ENCODE peak calls at places on chromosomes 12 and 14, in five cellular contexts. One of them, this sample, is unnamed.
A peak's percentile ranks its signal among the peaks of the same experiment; 100 is the strongest.

GRCh38 chr12:132772551-132772950 is 10.9 kb upstream of the ANKLE2 start:
- DNase-seq in heart right ventricle: no peak
- DNase-seq in endodermal cell: no peak
- DNase-seq in BE2C: no peak
- DNase-seq in ovary: no peak
- DNase-seq in this sample: no peak

GRCh38 chr12:30613119-30613830 is 82.4 kb downstream of the IPO8 start:
- DNase-seq in BE2C: no peak
- DNase-seq in endodermal cell: no peak
- DNase-seq in ovary: no peak
- DNase-seq in heart right ventricle: no peak
- DNase-seq in this sample: no peak

GRCh38 chr14:24741871-24742270 is 107.9 kb upstream of the GZMB start:
- DNase-seq in BE2C: no peak
- DNase-seq in ovary: no peak
- DNase-seq in endodermal cell: no peak
- DNase-seq in heart right ventricle: no peak
- DNase-seq in this sample: no peak

GRCh38 chr14:52472728-52473127 is 79.6 kb downstream of the TXNDC16 start:
- DNase-seq in ovary: no peak
- DNase-seq in BE2C: no peak
- DNase-seq in heart right ventricle: no peak
- DNase-seq in endodermal cell: no peak
- DNase-seq in this sample: no peak

GRCh38 chr12:31257784-31258183 is 68.2 kb downstream of the SINHCAF start:
- DNase-seq in ovary: no peak
- DNase-seq in BE2C: no peak
- DNase-seq in heart right ventricle: no peak
- DNase-seq in endodermal cell: peak; percentile 53
- DNase-seq in this sample: no peak

GRCh38 chr12:88166179-88166578 is 24.1 kb downstream of the TMTC3 start:
- DNase-seq in ovary: no peak
- DNase-seq in endodermal cell: no peak
- DNase-seq in heart right ventricle: no peak
- DNase-seq in BE2C: no peak
- DNase-seq in this sample: no peak

GRCh38 chr12:95608252-95609033 is 57.2 kb upstream of the USP44 start:
- DNase-seq in BE2C: no peak
- DNase-seq in ovary: peak; percentile 74
- DNase-seq in heart right ventricle: peak; percentile 63
- DNase-seq in endodermal cell: peak; percentile 87
- DNase-seq in this sample: peak; percentile 67

GRCh38 chr12:33438890-33439586 is 581 bp downstream of the SYT10 start:
- DNase-seq in endodermal cell: peak; percentile 87
- DNase-seq in heart right ventricle: no peak
- DNase-seq in ovary: peak; percentile 12
- DNase-seq in BE2C: no peak
- DNase-seq in this sample: no peak

GRCh38 chr14:79514700-79515099 is 696.6 kb downstream of the DIO2 start:
- DNase-seq in heart right ventricle: no peak
- DNase-seq in endodermal cell: no peak
- DNase-seq in BE2C: no peak
- DNase-seq in ovary: no peak
- DNase-seq in this sample: no peak

GRCh38 chr12:92721130-92721529 is 18.3 kb downstream of the PLEKHG7 start:
- DNase-seq in ovary: no peak
- DNase-seq in heart right ventricle: no peak
- DNase-seq in endodermal cell: no peak
- DNase-seq in BE2C: no peak
- DNase-seq in this sample: no peak

GRCh38 chr14:21557084-21557901 is 22.6 kb downstream of the OR10G3 start:
- DNase-seq in BE2C: peak; percentile 70
- DNase-seq in heart right ventricle: peak; percentile 89
- DNase-seq in endodermal cell: peak; percentile 94
- DNase-seq in ovary: peak; percentile 62
- DNase-seq in this sample: peak; percentile 69

GRCh38 chr14:104593710-104594121 is 10.9 kb downstream of the TMEM179 start:
- DNase-seq in BE2C: peak; percentile 6
- DNase-seq in heart right ventricle: no peak
- DNase-seq in ovary: no peak
- DNase-seq in endodermal cell: no peak
- DNase-seq in this sample: peak; percentile 4

GRCh38 chr14:32933943-32934890 is 4.5 kb upstream of the NPAS3 start:
- DNase-seq in ovary: peak; percentile 34
- DNase-seq in BE2C: peak; percentile 48
- DNase-seq in endodermal cell: peak; percentile 82
- DNase-seq in heart right ventricle: no peak
- DNase-seq in this sample: peak; percentile 50

GRCh38 chr14:54175298-54175942 is 218.8 kb upstream of the BMP4 start:
- DNase-seq in heart right ventricle: peak; percentile 78
- DNase-seq in BE2C: peak; percentile 74
- DNase-seq in ovary: peak; percentile 44
- DNase-seq in endodermal cell: peak; percentile 89
- DNase-seq in this sample: no peak

GRCh38 chr12:53735-54095 is 12.9 kb upstream of the IQSEC3 start:
- DNase-seq in heart right ventricle: no peak
- DNase-seq in BE2C: no peak
- DNase-seq in ovary: no peak
- DNase-seq in endodermal cell: peak; percentile 59
- DNase-seq in this sample: no peak

GRCh38 chr14:77372304-77372841 is 4.5 kb downstream of the TMED8 start:
- DNase-seq in heart right ventricle: no peak
- DNase-seq in BE2C: no peak
- DNase-seq in ovary: no peak
- DNase-seq in endodermal cell: no peak
- DNase-seq in this sample: no peak

GRCh38 chr12:40953076-40953475 is 235.0 kb upstream of the PDZRN4 start:
- DNase-seq in endodermal cell: no peak
- DNase-seq in ovary: no peak
- DNase-seq in heart right ventricle: no peak
- DNase-seq in BE2C: no peak
- DNase-seq in this sample: no peak

GRCh38 chr12:114320101-114320500 is 85.8 kb downstream of the TBX5 start:
- DNase-seq in heart right ventricle: no peak
- DNase-seq in BE2C: no peak
- DNase-seq in ovary: no peak
- DNase-seq in endodermal cell: no peak
- DNase-seq in this sample: no peak

GRCh38 chr12:15757553-15758255 is 31.5 kb downstream of the EPS8 start:
- DNase-seq in BE2C: no peak
- DNase-seq in heart right ventricle: no peak
- DNase-seq in endodermal cell: peak; percentile 73
- DNase-seq in ovary: no peak
- DNase-seq in this sample: no peak

GRCh38 chr14:105364100-105364708 is 34.1 kb upstream of the TEX22 start:
- DNase-seq in BE2C: peak; percentile 67
- DNase-seq in heart right ventricle: no peak
- DNase-seq in endodermal cell: no peak
- DNase-seq in ovary: peak; percentile 22
- DNase-seq in this sample: no peak

GRCh38 chr12:14884458-14884878 is 1.2 kb downstream of the MGP start:
- DNase-seq in ovary: peak; percentile 81
- DNase-seq in endodermal cell: no peak
- DNase-seq in heart right ventricle: peak; percentile 89
- DNase-seq in BE2C: peak; percentile 74
- DNase-seq in this sample: peak; percentile 89

GRCh38 chr14:60250318-60251035 is 1.5 kb downstream of the PPM1A start:
- DNase-seq in ovary: no peak
- DNase-seq in heart right ventricle: no peak
- DNase-seq in BE2C: peak; percentile 27
- DNase-seq in endodermal cell: no peak
- DNase-seq in this sample: no peak

GRCh38 chr14:103207038-103207403 is 83.8 kb downstream of the TNFAIP2 start:
- DNase-seq in ovary: peak; percentile 87
- DNase-seq in heart right ventricle: peak; percentile 76
- DNase-seq in endodermal cell: peak; percentile 80
- DNase-seq in BE2C: no peak
- DNase-seq in this sample: peak; percentile 93

GRCh38 chr14:75257241-75257640 is 21.4 kb upstream of the FOS start:
- DNase-seq in BE2C: no peak
- DNase-seq in ovary: no peak
- DNase-seq in endodermal cell: no peak
- DNase-seq in heart right ventricle: no peak
- DNase-seq in this sample: no peak

GRCh38 chr12:3101309-3102022 is 24.3 kb downstream of the TSPAN9 start:
- DNase-seq in heart right ventricle: no peak
- DNase-seq in BE2C: no peak
- DNase-seq in ovary: no peak
- DNase-seq in endodermal cell: no peak
- DNase-seq in this sample: no peak

GRCh38 chr12:57479376-57480115 is at the start of gene ARHGAP9:
- DNase-seq in ovary: no peak
- DNase-seq in BE2C: no peak
- DNase-seq in heart right ventricle: no peak
- DNase-seq in endodermal cell: no peak
- DNase-seq in this sample: no peak

GRCh38 chr14:86640288-86640687 is 1110.3 kb downstream of the FLRT2 start:
- DNase-seq in BE2C: no peak
- DNase-seq in endodermal cell: no peak
- DNase-seq in ovary: no peak
- DNase-seq in heart right ventricle: no peak
- DNase-seq in this sample: no peak

GRCh38 chr12:113537751-113538087 is 66.0 kb upstream of the LHX5 start:
- DNase-seq in endodermal cell: no peak
- DNase-seq in ovary: no peak
- DNase-seq in heart right ventricle: no peak
- DNase-seq in BE2C: no peak
- DNase-seq in this sample: no peak

DNA sequence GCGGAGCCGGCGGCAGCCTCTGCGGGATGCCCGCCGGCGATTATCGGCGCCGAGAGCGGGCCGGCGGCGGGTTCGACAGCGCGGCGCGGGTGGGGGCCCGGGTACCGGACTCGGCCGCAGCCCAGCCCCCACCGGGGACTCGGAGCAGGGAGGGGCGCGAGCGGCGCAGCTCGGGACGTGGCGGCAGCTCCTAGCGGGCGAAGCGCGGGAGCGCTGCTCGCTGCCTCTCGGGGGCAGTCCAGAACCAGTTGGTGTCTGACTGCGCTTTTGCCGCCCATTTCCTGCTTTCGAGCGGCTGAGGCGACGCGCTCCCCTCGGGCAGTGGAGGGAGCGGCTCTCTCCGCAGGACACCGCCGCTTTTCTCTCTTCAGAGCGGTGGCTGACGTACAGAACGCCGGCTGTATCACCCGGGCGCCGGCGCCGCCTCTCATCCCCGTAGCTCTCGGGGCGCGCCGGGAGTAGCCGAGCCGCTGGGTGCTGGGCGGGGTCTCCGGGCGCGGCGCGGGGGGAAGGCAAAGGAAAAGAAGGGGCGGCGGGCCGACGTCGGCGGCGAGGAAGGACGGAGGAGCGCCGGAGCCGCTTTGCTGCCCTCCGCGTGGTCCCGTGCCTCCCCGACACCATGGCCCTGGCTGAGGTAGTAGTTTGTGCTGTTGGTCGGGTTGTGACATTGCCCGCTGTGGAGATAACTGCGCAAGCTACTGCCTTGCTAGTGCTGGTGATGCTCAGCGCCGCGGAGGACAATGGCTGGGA is 136.6 kb downstream of the MON2 start:
- DNase-seq in BE2C: peak; percentile 91
- DNase-seq in heart right ventricle: peak; percentile 86
- DNase-seq in ovary: peak; percentile 90
- DNase-seq in endodermal cell: peak; percentile 90
- DNase-seq in this sample: peak; percentile 95
- H3K4me3 ChIP-seq in BE2C: peak overlapping the region; percentile 91
- H3K4me3 ChIP-seq in heart right ventricle: peak overlapping the region; percentile 55
- H3K4me3 ChIP-seq in ovary: peak overlapping the region; percentile 54
- H3K4me3 ChIP-seq in endodermal cell: peak overlapping the region; percentile 98
- H3K4me3 ChIP-seq in this sample: peak overlapping the region; percentile 90

GRCh38 chr12:89657090-89657489 is 51.5 kb downstream of the ATP2B1 start:
- DNase-seq in ovary: no peak
- DNase-seq in BE2C: no peak
- DNase-seq in endodermal cell: no peak
- DNase-seq in heart right ventricle: no peak
- DNase-seq in this sample: no peak
- H3K27me3 ChIP-seq in ovary: no peaks in the 10 kb centered on the region
- H3K27me3 ChIP-seq in BE2C: no peaks in the 10 kb centered on the region
- H3K27me3 ChIP-seq in endodermal cell: no peaks in the 10 kb centered on the region
- H3K27me3 ChIP-seq in heart right ventricle: no peaks in the 10 kb centered on the region
- H3K27me3 ChIP-seq in this sample: no peaks in the 10 kb centered on the region

GRCh38 chr12:48827513-48828096 is 9.3 kb downstream of the CACNB3 start:
- DNase-seq in BE2C: no peak
- DNase-seq in endodermal cell: no peak
- DNase-seq in ovary: no peak
- DNase-seq in heart right ventricle: no peak
- DNase-seq in this sample: no peak

GRCh38 chr12:48824905-48825304 is 6.6 kb downstream of the CACNB3 start:
- DNase-seq in endodermal cell: no peak
- DNase-seq in heart right ventricle: no peak
- DNase-seq in ovary: no peak
- DNase-seq in BE2C: no peak
- DNase-seq in this sample: no peak

GRCh38 chr12:48828293-48828692 is 10.0 kb downstream of the CACNB3 start:
- DNase-seq in heart right ventricle: no peak
- DNase-seq in BE2C: no peak
- DNase-seq in ovary: no peak
- DNase-seq in endodermal cell: no peak
- DNase-seq in this sample: no peak

GRCh38 chr12:48827026-48827425 is 8.7 kb downstream of the CACNB3 start:
- DNase-seq in ovary: no peak
- DNase-seq in BE2C: no peak
- DNase-seq in heart right ventricle: no peak
- DNase-seq in endodermal cell: no peak
- DNase-seq in this sample: no peak

GRCh38 chr12:48826209-48826855 is 8.0 kb downstream of the CACNB3 start:
- DNase-seq in heart right ventricle: no peak
- DNase-seq in ovary: no peak
- DNase-seq in endodermal cell: no peak
- DNase-seq in BE2C: no peak
- DNase-seq in this sample: no peak
- H3K36me3 ChIP-seq in heart right ventricle: peaks cover 22% of the 10 kb centered on the region
- H3K36me3 ChIP-seq in ovary: no peaks in the 10 kb centered on the region
- H3K36me3 ChIP-seq in endodermal cell: peaks cover 51% of the 10 kb centered on the region
- H3K36me3 ChIP-seq in BE2C: peaks cover 25% of the 10 kb centered on the region
- H3K36me3 ChIP-seq in this sample: peaks cover 6% of the 10 kb centered on the region

GRCh38 chr12:122013792-122014590 is 7.7 kb upstream of the BCL7A start:
- DNase-seq in endodermal cell: no peak
- DNase-seq in heart right ventricle: no peak
- DNase-seq in BE2C: no peak
- DNase-seq in ovary: no peak
- DNase-seq in this sample: no peak
- H3K4me3 ChIP-seq in endodermal cell: no peak overlapping the region
- H3K4me3 ChIP-seq in heart right ventricle: no peak overlapping the region
- H3K4me3 ChIP-seq in BE2C: no peak overlapping the region
- H3K4me3 ChIP-seq in ovary: no peak overlapping the region
- H3K4me3 ChIP-seq in this sample: no peak overlapping the region

DNA sequence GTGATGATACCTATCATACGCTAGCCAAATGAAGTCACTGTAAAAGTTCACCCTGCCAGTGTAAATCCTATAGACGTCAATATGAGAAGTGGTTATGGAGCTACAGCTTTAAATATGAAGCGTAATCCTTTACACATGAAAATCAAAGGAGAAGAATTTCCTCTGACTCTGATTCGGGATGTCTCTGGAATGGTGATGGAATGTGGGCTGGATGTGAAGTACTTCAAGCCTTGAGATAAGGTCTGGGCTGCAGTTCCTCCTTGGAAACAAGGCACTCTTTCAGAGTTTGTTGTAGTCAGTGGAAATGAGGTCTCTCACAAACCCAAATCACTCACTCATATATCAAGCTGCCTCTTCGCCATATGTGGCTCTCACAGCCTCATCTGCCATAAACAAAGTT is 53.1 kb upstream of the NAP1L1 start:
- DNase-seq in ovary: no peak
- DNase-seq in BE2C: no peak
- DNase-seq in heart right ventricle: no peak
- DNase-seq in endodermal cell: no peak
- DNase-seq in this sample: no peak
- H3K27me3 ChIP-seq in ovary: no peaks in the 10 kb centered on the region
- H3K27me3 ChIP-seq in BE2C: peaks cover 4% of the 10 kb centered on the region
- H3K27me3 ChIP-seq in heart right ventricle: no peaks in the 10 kb centered on the region
- H3K27me3 ChIP-seq in endodermal cell: no peaks in the 10 kb centered on the region
- H3K27me3 ChIP-seq in this sample: no peaks in the 10 kb centered on the region